ENCODE peak calls at places on chromosomes 6 and 20, in six cellular contexts. One of them, this sample, is unnamed.

GRCh38 chr6:7725412-7725811 is 487 bp upstream of the BMP6 start:
- DNase-seq in RWPE1: no peak
- DNase-seq in AG09319: no peak
- DNase-seq in vagina: no peak
- DNase-seq in hepatocyte: no peak
- DNase-seq in esophagus muscularis mucosa: peak; percentile 83
- DNase-seq in this sample: no peak

GRCh38 chr20:5602346-5602745 is 147.9 kb upstream of the SHLD1 start:
- DNase-seq in RWPE1: no peak
- DNase-seq in AG09319: no peak
- DNase-seq in vagina: no peak
- DNase-seq in hepatocyte: no peak
- DNase-seq in esophagus muscularis mucosa: no peak
- DNase-seq in this sample: no peak

GRCh38 chr6:81696505-81696904 is 56.0 kb downstream of the TENT5A start:
- DNase-seq in RWPE1: no peak
- DNase-seq in AG09319: no peak
- DNase-seq in vagina: no peak
- DNase-seq in hepatocyte: peak; percentile 55
- DNase-seq in esophagus muscularis mucosa: no peak
- DNase-seq in this sample: no peak

GRCh38 chr20:40938020-40938419 is 90.6 kb upstream of the TOP1 start:
- DNase-seq in RWPE1: no peak
- DNase-seq in AG09319: no peak
- DNase-seq in vagina: no peak
- DNase-seq in hepatocyte: no peak
- DNase-seq in esophagus muscularis mucosa: peak; percentile 75
- DNase-seq in this sample: no peak

GRCh38 chr6:2959909-2960719 is 11.3 kb downstream of the SERPINB6 start:
- DNase-seq in RWPE1: peak; percentile 34
- DNase-seq in AG09319: no peak
- DNase-seq in vagina: no peak
- DNase-seq in hepatocyte: peak; percentile 44
- DNase-seq in esophagus muscularis mucosa: no peak
- DNase-seq in this sample: peak; percentile 49

GRCh38 chr20:16005612-16006493 is 567.4 kb downstream of the KIF16B start:
- DNase-seq in RWPE1: no peak
- DNase-seq in AG09319: no peak
- DNase-seq in vagina: no peak
- DNase-seq in hepatocyte: no peak
- DNase-seq in esophagus muscularis mucosa: no peak
- DNase-seq in this sample: no peak

GRCh38 chr6:39409889-39410288 is 87.4 kb upstream of the KCNK16 start:
- DNase-seq in RWPE1: no peak
- DNase-seq in AG09319: no peak
- DNase-seq in vagina: no peak
- DNase-seq in hepatocyte: no peak
- DNase-seq in esophagus muscularis mucosa: peak; percentile 62
- DNase-seq in this sample: no peak

GRCh38 chr20:58945967-58946631 is 35.0 kb upstream of the NELFCD start:
- DNase-seq in RWPE1: no peak
- DNase-seq in AG09319: no peak
- DNase-seq in vagina: no peak
- DNase-seq in hepatocyte: no peak
- DNase-seq in esophagus muscularis mucosa: peak; percentile 42
- DNase-seq in this sample: no peak

GRCh38 chr6:20608905-20609304 is 74.6 kb downstream of the CDKAL1 start:
- DNase-seq in RWPE1: no peak
- DNase-seq in AG09319: no peak
- DNase-seq in vagina: no peak
- DNase-seq in hepatocyte: no peak
- DNase-seq in esophagus muscularis mucosa: no peak
- DNase-seq in this sample: no peak

GRCh38 chr6:119308994-119309657 is 40.4 kb downstream of the MAN1A1 start:
- DNase-seq in RWPE1: no peak
- DNase-seq in AG09319: no peak
- DNase-seq in vagina: no peak
- DNase-seq in hepatocyte: no peak
- DNase-seq in esophagus muscularis mucosa: no peak
- DNase-seq in this sample: no peak

GRCh38 chr6:52596371-52597028 is 19.6 kb upstream of the TRAM2 start:
- DNase-seq in RWPE1: no peak
- DNase-seq in AG09319: no peak
- DNase-seq in vagina: no peak
- DNase-seq in hepatocyte: no peak
- DNase-seq in esophagus muscularis mucosa: no peak
- DNase-seq in this sample: no peak

GRCh38 chr6:95690328-95690727 is 113.0 kb downstream of the MANEA start:
- DNase-seq in RWPE1: no peak
- DNase-seq in AG09319: no peak
- DNase-seq in vagina: no peak
- DNase-seq in hepatocyte: no peak
- DNase-seq in esophagus muscularis mucosa: no peak
- DNase-seq in this sample: no peak

GRCh38 chr20:63118786-63119450 is 97.0 kb downstream of the YTHDF1 start:
- DNase-seq in RWPE1: no peak
- DNase-seq in AG09319: no peak
- DNase-seq in vagina: no peak
- DNase-seq in hepatocyte: no peak
- DNase-seq in esophagus muscularis mucosa: no peak
- DNase-seq in this sample: no peak

GRCh38 chr6:7770111-7770510 is 44.2 kb downstream of the BMP6 start:
- DNase-seq in RWPE1: no peak
- DNase-seq in AG09319: no peak
- DNase-seq in vagina: no peak
- DNase-seq in hepatocyte: no peak
- DNase-seq in esophagus muscularis mucosa: no peak
- DNase-seq in this sample: no peak

GRCh38 chr6:33069021-33069738 is 4.3 kb downstream of the HLA-DPA1 start:
- DNase-seq in RWPE1: no peak
- DNase-seq in AG09319: no peak
- DNase-seq in vagina: no peak
- DNase-seq in hepatocyte: no peak
- DNase-seq in esophagus muscularis mucosa: peak; percentile 78
- DNase-seq in this sample: no peak

GRCh38 chr6:45507156-45507555 is 129.4 kb upstream of the SUPT3H start:
- DNase-seq in RWPE1: peak; percentile 54
- DNase-seq in AG09319: no peak
- DNase-seq in vagina: no peak
- DNase-seq in hepatocyte: no peak
- DNase-seq in esophagus muscularis mucosa: no peak
- DNase-seq in this sample: no peak

GRCh38 chr6:147205690-147206600 is 1.7 kb downstream of the STXBP5 start:
- DNase-seq in RWPE1: no peak
- DNase-seq in AG09319: no peak
- DNase-seq in vagina: no peak
- DNase-seq in hepatocyte: no peak
- DNase-seq in esophagus muscularis mucosa: no peak
- DNase-seq in this sample: no peak

GRCh38 chr20:36839150-36839549 is 36.8 kb upstream of the TLDC2 start:
- DNase-seq in RWPE1: no peak
- DNase-seq in AG09319: no peak
- DNase-seq in vagina: no peak
- DNase-seq in hepatocyte: no peak
- DNase-seq in esophagus muscularis mucosa: no peak
- DNase-seq in this sample: no peak

GRCh38 chr20:36833275-36834020 is 42.5 kb upstream of the TLDC2 start:
- DNase-seq in RWPE1: no peak
- DNase-seq in AG09319: peak; percentile 43
- DNase-seq in vagina: no peak
- DNase-seq in hepatocyte: peak; percentile 65
- DNase-seq in esophagus muscularis mucosa: no peak
- DNase-seq in this sample: no peak

GRCh38 chr20:36835025-36835424 is 40.9 kb upstream of the TLDC2 start:
- DNase-seq in RWPE1: no peak
- DNase-seq in AG09319: no peak
- DNase-seq in vagina: no peak
- DNase-seq in hepatocyte: no peak
- DNase-seq in esophagus muscularis mucosa: no peak
- DNase-seq in this sample: no peak

GRCh38 chr20:36835453-36836198 is 40.3 kb upstream of the TLDC2 start:
- DNase-seq in RWPE1: peak; percentile 100
- DNase-seq in AG09319: peak; percentile 80
- DNase-seq in vagina: no peak
- DNase-seq in hepatocyte: peak; percentile 96
- DNase-seq in esophagus muscularis mucosa: peak; percentile 98
- DNase-seq in this sample: peak; percentile 70

DNA sequence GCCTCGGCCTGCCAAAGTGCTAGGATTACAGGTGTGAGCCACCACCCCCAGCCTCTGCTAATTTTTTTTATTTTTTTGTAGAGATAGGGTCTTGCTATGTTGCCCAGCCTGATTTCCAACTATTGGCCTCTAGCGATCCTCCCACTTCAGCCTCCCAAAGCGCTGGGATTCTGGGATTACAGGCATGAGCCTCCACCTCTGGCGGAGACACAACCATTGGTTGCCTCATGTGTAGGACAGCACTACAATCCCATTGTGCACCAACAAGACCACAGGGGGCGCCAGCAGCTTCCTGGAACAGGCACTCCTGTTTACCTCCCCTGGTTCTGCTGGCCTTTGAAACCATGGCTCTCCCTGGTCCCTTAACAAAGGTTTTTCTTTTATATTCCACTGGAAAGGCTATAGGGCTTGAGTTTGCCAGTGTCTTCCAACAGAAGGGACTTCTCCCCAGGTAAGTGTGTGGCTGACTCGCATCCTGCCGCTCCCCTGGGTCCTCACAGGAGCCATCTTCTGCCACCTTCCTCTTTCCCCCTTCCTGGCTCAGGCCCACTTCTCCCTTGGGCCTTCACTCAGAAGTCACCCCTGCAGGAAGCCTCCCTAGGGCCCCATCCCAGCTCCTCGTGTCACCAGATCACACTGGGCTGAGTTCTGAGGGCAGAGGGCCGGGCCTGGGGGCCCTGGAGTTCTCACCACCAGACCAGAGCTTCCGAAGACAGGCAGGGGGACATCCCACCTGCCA is 39.2 kb upstream of the TLDC2 start:
- DNase-seq in RWPE1: no peak
- DNase-seq in AG09319: no peak
- DNase-seq in vagina: no peak
- DNase-seq in hepatocyte: peak; percentile 71
- DNase-seq in esophagus muscularis mucosa: no peak
- DNase-seq in this sample: no peak
- TF ChIP-seq CTCF in RWPE1: no peak
- TF ChIP-seq CTCF in AG09319: peak; percentile 26
- TF ChIP-seq CTCF in vagina: no peak
- TF ChIP-seq CTCF in hepatocyte: peak; percentile 38
- TF ChIP-seq CTCF in esophagus muscularis mucosa: no peak
- TF ChIP-seq CTCF in this sample: peak; percentile 49

GRCh38 chr6:18990313-18990978 is 603.3 kb downstream of the RNF144B start:
- DNase-seq in RWPE1: peak; percentile 64
- DNase-seq in AG09319: no peak
- DNase-seq in vagina: no peak
- DNase-seq in hepatocyte: peak; percentile 90
- DNase-seq in esophagus muscularis mucosa: no peak
- DNase-seq in this sample: no peak
- TF ChIP-seq CTCF in RWPE1: peak; percentile 59
- TF ChIP-seq CTCF in AG09319: peak; percentile 37
- TF ChIP-seq CTCF in vagina: peak; percentile 23
- TF ChIP-seq CTCF in hepatocyte: peak; percentile 81
- TF ChIP-seq CTCF in esophagus muscularis mucosa: peak; percentile 48
- TF ChIP-seq CTCF in this sample: peak; percentile 54

GRCh38 chr20:64238115-64238825 is 17.3 kb upstream of the PCMTD2 start:
- DNase-seq in RWPE1: no peak
- DNase-seq in AG09319: no peak
- DNase-seq in vagina: no peak
- DNase-seq in hepatocyte: no peak
- DNase-seq in esophagus muscularis mucosa: no peak
- DNase-seq in this sample: no peak
- TF ChIP-seq CTCF in RWPE1: no peak
- TF ChIP-seq CTCF in AG09319: no peak
- TF ChIP-seq CTCF in vagina: no peak
- TF ChIP-seq CTCF in hepatocyte: no peak
- TF ChIP-seq CTCF in esophagus muscularis mucosa: no peak
- TF ChIP-seq CTCF in this sample: no peak

GRCh38 chr20:13302647-13303425 is 81.8 kb downstream of the ISM1 start:
- DNase-seq in RWPE1: peak; percentile 45
- DNase-seq in AG09319: no peak
- DNase-seq in vagina: no peak
- DNase-seq in hepatocyte: peak; percentile 53
- DNase-seq in esophagus muscularis mucosa: no peak
- DNase-seq in this sample: no peak
- TF ChIP-seq CTCF in RWPE1: peak; percentile 64
- TF ChIP-seq CTCF in AG09319: peak; percentile 85
- TF ChIP-seq CTCF in vagina: peak; percentile 17
- TF ChIP-seq CTCF in hepatocyte: peak; percentile 47
- TF ChIP-seq CTCF in esophagus muscularis mucosa: no peak
- TF ChIP-seq CTCF in this sample: peak; percentile 75

GRCh38 chr20:38725959-38726848 is 1.9 kb downstream of the SLC32A1 start:
- DNase-seq in RWPE1: peak; percentile 69
- DNase-seq in AG09319: no peak
- DNase-seq in vagina: no peak
- DNase-seq in hepatocyte: peak; percentile 48
- DNase-seq in esophagus muscularis mucosa: no peak
- DNase-seq in this sample: no peak
- TF ChIP-seq CTCF in RWPE1: peak; percentile 45
- TF ChIP-seq CTCF in AG09319: peak; percentile 29
- TF ChIP-seq CTCF in vagina: no peak
- TF ChIP-seq CTCF in hepatocyte: peak; percentile 24
- TF ChIP-seq CTCF in esophagus muscularis mucosa: no peak
- TF ChIP-seq CTCF in this sample: peak; percentile 35

DNA sequence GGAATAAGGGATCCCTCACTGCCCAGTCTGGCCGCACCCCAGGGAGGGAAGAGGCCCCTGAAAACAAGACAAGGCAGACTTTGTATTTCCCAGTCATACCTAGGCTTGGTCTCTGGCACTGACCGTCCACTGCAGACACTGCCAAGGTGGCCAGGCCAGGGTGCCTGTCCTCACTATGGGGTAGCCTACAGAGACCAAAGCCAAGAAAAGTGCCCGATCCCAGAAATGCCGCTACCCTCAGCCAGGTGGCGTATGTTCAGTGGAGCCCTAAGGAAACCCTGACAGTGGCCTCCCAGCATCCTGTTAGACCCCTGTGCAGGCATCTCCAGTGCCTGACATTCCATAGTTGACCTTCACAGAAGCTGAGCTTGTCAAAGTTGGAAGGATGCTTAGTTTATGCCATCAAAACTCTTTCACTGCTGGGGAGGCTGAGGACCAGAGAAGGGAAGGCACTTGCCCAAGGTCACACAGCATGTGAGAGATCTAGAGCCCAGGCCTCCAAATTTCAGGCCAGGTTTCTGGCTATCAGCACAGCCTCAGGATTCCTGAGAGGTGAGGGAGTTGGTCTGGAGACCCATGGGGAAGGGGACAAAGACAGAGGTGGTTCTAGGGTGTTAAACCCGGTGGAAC is 2.5 kb downstream of the SCRT2 start:
- DNase-seq in RWPE1: no peak
- DNase-seq in AG09319: no peak
- DNase-seq in vagina: no peak
- DNase-seq in hepatocyte: no peak
- DNase-seq in esophagus muscularis mucosa: no peak
- DNase-seq in this sample: no peak
- TF ChIP-seq CTCF in RWPE1: no peak
- TF ChIP-seq CTCF in AG09319: no peak
- TF ChIP-seq CTCF in vagina: no peak
- TF ChIP-seq CTCF in hepatocyte: peak; percentile 6
- TF ChIP-seq CTCF in esophagus muscularis mucosa: no peak
- TF ChIP-seq CTCF in this sample: no peak

GRCh38 chr6:112193535-112194051 is 60.8 kb downstream of the LAMA4 start:
- DNase-seq in RWPE1: no peak
- DNase-seq in AG09319: no peak
- DNase-seq in vagina: no peak
- DNase-seq in hepatocyte: no peak
- DNase-seq in esophagus muscularis mucosa: no peak
- DNase-seq in this sample: no peak
- TF ChIP-seq CTCF in RWPE1: no peak
- TF ChIP-seq CTCF in AG09319: no peak
- TF ChIP-seq CTCF in vagina: no peak
- TF ChIP-seq CTCF in hepatocyte: no peak
- TF ChIP-seq CTCF in esophagus muscularis mucosa: no peak
- TF ChIP-seq CTCF in this sample: no peak